ENCODE peak calls at places on chromosomes 2 and 18, in four cellular contexts. S, B, H and R are unnamed samples.

GRCh38 chr2:19752500-19752899 is 149.3 kb downstream of the TTC32 start:
- DNase-seq in S (no peak), B (no peak), H (no peak), R (no peak)

GRCh38 chr2:232854082-232854481 is 16.0 kb upstream of the SNORC start:
- DNase-seq in S (no peak), B (no peak), H (peak), R (no peak)

GRCh38 chr2:60306231-60306861 is 247.1 kb downstream of the BCL11A start:
- DNase-seq in S (no peak), B (no peak), H (no peak), R (no peak)

GRCh38 chr2:39301352-39301751 is 57.6 kb upstream of the CDKL4 start:
- DNase-seq in S (no peak), B (no peak), H (no peak), R (no peak)

GRCh38 chr2:108417254-108417653 is 31.8 kb upstream of the GCC2 start:
- DNase-seq in S (no peak), B (no peak), H (no peak), R (no peak)

GRCh38 chr2:239259173-239259572 is 141.6 kb downstream of the HDAC4 start:
- DNase-seq in S (no peak), B (no peak), H (no peak), R (no peak)

GRCh38 chr18:56233595-56233994 is 404.8 kb downstream of the TXNL1 start:
- DNase-seq in S (no peak), B (no peak), H (no peak), R (no peak)

GRCh38 chr2:127941461-127941860 is 55.7 kb upstream of the AMMECR1L start:
- DNase-seq in S (no peak), B (no peak), H (no peak), R (no peak)

GRCh38 chr2:241743620-241744019 is 9.2 kb downstream of the D2HGDH start:
- DNase-seq in S (no peak), B (no peak), H (no peak), R (no peak)

GRCh38 chr2:233692648-233693047 is at the start of gene UGT1A6:
- DNase-seq in S (no peak), B (no peak), H (no peak), R (no peak)